ENCODE peak calls at places on chromosomes 4 and X, in six cellular contexts. F, E, M, Q, W and H are unnamed samples.

GRCh38 chr4:54197926-54198325 is 31.2 kb upstream of the PDGFRA start:
- DNase-seq in F (no peak), E (no peak), M (no peak), Q (no peak), W (no peak), H (no peak)

GRCh38 chrX:120262781-120263719 is 12.4 kb downstream of the ZBTB33 start:
- DNase-seq in F (no peak), E (no peak), M (no peak), Q (no peak), W (no peak), H (no peak)

GRCh38 chr4:55445921-55446577 is 50.3 kb downstream of the TMEM165 start:
- DNase-seq in F (no peak), E (no peak), M (no peak), Q (peak; percentile 89), W (no peak), H (no peak)

GRCh38 chrX:137352101-137352660 is 213.7 kb upstream of the ZIC3 start:
- DNase-seq in F (no peak), E (no peak), M (no peak), Q (no peak), W (no peak), H (no peak)

GRCh38 chr4:147378780-147379179 is 102.1 kb upstream of the EDNRA start:
- DNase-seq in F (no peak), E (peak; percentile 63), M (no peak), Q (no peak), W (no peak), H (no peak)

GRCh38 chr4:149896428-149896827 is 80.8 kb upstream of the IQCM start:
- DNase-seq in F (no peak), E (peak; percentile 13), M (peak; percentile 18), Q (peak; percentile 55), W (no peak), H (no peak)

GRCh38 chr4:7557447-7557846 is 122.7 kb upstream of the PSAPL1 start:
- DNase-seq in F (no peak), E (no peak), M (no peak), Q (peak; percentile 82), W (no peak), H (peak; percentile 82)

GRCh38 chr4:93203708-93204107 is 624.8 kb upstream of the ATOH1 start:
- DNase-seq in F (no peak), E (peak; percentile 19), M (no peak), Q (peak; percentile 12), W (no peak), H (no peak)

GRCh38 chrX:2500681-2501151 is at the start of the genes DHRSX and ZBED1:
- DNase-seq in F (peak; percentile 61), E (no peak), M (peak; percentile 45), Q (no peak), W (peak; percentile 51), H (peak; percentile 28)

GRCh38 chrX:50180073-50180940 is 20.5 kb downstream of the AKAP4 start:
- DNase-seq in F (no peak), E (no peak), M (no peak), Q (no peak), W (no peak), H (no peak)

GRCh38 chr4:114598191-114599121 is at the start of gene UGT8:
- DNase-seq in F (no peak), E (peak; percentile 35), M (peak; percentile 25), Q (no peak), W (peak; percentile 86), H (no peak)

GRCh38 chrX:49664824-49665223 is 31.0 kb downstream of the PAGE1 start:
- DNase-seq in F (no peak), E (no peak), M (no peak), Q (no peak), W (no peak), H (no peak)

GRCh38 chrX:47879447-47879846 is 42.7 kb downstream of the ZNF81 start:
- DNase-seq in F (no peak), E (no peak), M (no peak), Q (no peak), W (no peak), H (no peak)

GRCh38 chr4:19309365-19309764 is 942.3 kb upstream of the SLIT2 start:
- DNase-seq in F (no peak), E (no peak), M (no peak), Q (peak; percentile 74), W (no peak), H (no peak)

GRCh38 chr4:152220201-152220666 is 315.7 kb downstream of the FBXW7 start:
- DNase-seq in F (no peak), E (no peak), M (no peak), Q (no peak), W (no peak), H (no peak)

GRCh38 chr4:4820264-4820663 is 39.2 kb upstream of the MSX1 start:
- DNase-seq in F (no peak), E (no peak), M (no peak), Q (no peak), W (no peak), H (no peak)

GRCh38 chrX:113644426-113644825 is 803.8 kb upstream of the AMOT start:
- DNase-seq in F (no peak), E (no peak), M (no peak), Q (no peak), W (no peak), H (no peak)

GRCh38 chrX:105167233-105167632 is 53.3 kb downstream of the TEX13A start:
- DNase-seq in F (no peak), E (no peak), M (no peak), Q (no peak), W (no peak), H (no peak)

GRCh38 chrX:129606918-129607317 is 47.8 kb downstream of the APLN start:
- DNase-seq in F (peak; percentile 61), E (peak; percentile 23), M (peak; percentile 47), Q (peak; percentile 36), W (peak; percentile 65), H (no peak)

GRCh38 chr4:38723726-38724506 is 58.9 kb downstream of the TLR10 start:
- DNase-seq in F (no peak), E (no peak), M (no peak), Q (no peak), W (peak; percentile 44), H (no peak)

GRCh38 chr4:39124885-39125599 is 57.3 kb upstream of the WDR19 start:
- DNase-seq in F (no peak), E (no peak), M (no peak), Q (no peak), W (no peak), H (no peak)

GRCh38 chrX:104854188-104854587 is 288.2 kb downstream of the IL1RAPL2 start:
- DNase-seq in F (no peak), E (no peak), M (no peak), Q (no peak), W (no peak), H (no peak)

GRCh38 chr4:143183513-143184216 is 1.1 kb upstream of the USP38 start:
- DNase-seq in F (no peak), E (no peak), M (no peak), Q (no peak), W (no peak), H (no peak)

GRCh38 chr4:178856139-178856800 is 1414.0 kb upstream of the AGA start:
- DNase-seq in F (no peak), E (no peak), M (no peak), Q (no peak), W (no peak), H (no peak)

GRCh38 chrX:129759576-129760061 is 20.1 kb upstream of the SASH3 start:
- DNase-seq in F (no peak), E (no peak), M (peak; percentile 50), Q (peak; percentile 83), W (peak; percentile 54), H (peak; percentile 32)

GRCh38 chr4:88219099-88219498 is 60.7 kb upstream of the ABCG2 start:
- DNase-seq in F (no peak), E (peak; percentile 28), M (no peak), Q (peak; percentile 56), W (no peak), H (no peak)

GRCh38 chr4:102606846-102607440 is 105.8 kb downstream of the NFKB1 start:
- DNase-seq in F (no peak), E (no peak), M (no peak), Q (no peak), W (peak; percentile 87), H (no peak)

GRCh38 chr4:48047421-48047844 is 30.9 kb downstream of the NIPAL1 start:
- DNase-seq in F (no peak), E (no peak), M (peak; percentile 22), Q (no peak), W (peak; percentile 34), H (no peak)

GRCh38 chr4:185210102-185210981 is 944 bp downstream of the SNX25 start:
- DNase-seq in F (peak; percentile 60), E (no peak), M (peak; percentile 52), Q (peak; percentile 56), W (peak; percentile 51), H (no peak)
- TF ChIP-seq POLR2A in F (peak; percentile 36), E (no peak), M (peak; percentile 32), Q (peak; percentile 36), W (no peak), H (no peak)

GRCh38 chrX:13201605-13202219 is 118.1 kb downstream of the ATXN3L start:
- DNase-seq in F (no peak), E (no peak), M (no peak), Q (no peak), W (peak; percentile 27), H (no peak)
- TF ChIP-seq POLR2A in F (no peak), E (no peak), M (no peak), Q (no peak), W (no peak), H (no peak)

GRCh38 chr4:15005474-15006115 is 3.3 kb downstream of the CPEB2 start:
- DNase-seq in F (no peak), E (no peak), M (no peak), Q (no peak), W (no peak), H (no peak)

GRCh38 chr4:15003441-15003890 is 1.2 kb downstream of the CPEB2 start:
- DNase-seq in F (peak; percentile 69), E (no peak), M (peak; percentile 55), Q (peak; percentile 19), W (peak; percentile 63), H (no peak)

GRCh38 chr4:15003891-15004700 is 1.8 kb downstream of the CPEB2 start:
- DNase-seq in F (peak; percentile 58), E (no peak), M (peak; percentile 51), Q (no peak), W (peak; percentile 49), H (no peak)

GRCh38 chr4:15006416-15007024 is 4.2 kb downstream of the CPEB2 start:
- DNase-seq in F (no peak), E (no peak), M (no peak), Q (peak; percentile 18), W (no peak), H (no peak)

DNA sequence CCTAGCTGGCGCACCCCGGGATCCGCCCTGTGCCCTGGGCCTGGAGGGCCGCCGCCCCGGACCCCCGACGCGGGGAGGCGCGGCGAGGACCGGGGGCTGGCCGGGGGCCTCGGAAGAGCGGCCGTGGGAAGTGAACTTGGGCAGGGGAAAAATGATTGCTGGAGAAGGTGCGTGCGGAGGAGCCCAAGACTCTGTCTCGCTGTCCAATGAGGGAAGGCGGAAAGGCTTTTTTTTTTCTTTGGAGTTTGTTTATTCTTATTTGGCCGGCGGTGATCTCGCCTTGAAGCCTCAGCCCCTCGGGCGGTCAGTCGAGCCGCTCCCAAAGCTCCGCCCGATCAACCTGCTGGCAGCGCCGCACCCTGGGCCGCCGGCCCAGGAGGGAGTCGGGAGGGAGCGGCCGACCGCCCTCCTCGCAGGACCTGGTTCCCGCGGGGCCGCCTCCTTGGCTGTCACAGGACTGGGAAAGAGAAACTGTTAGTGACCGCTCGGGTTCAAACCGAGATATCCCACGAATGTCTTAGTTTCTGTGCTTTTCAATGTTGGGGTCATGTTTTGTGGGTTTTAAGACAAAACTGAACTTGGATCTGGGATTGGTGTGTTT is 2.5 kb downstream of the CPEB2 start:
- DNase-seq in F (peak; percentile 86), E (no peak), M (peak; percentile 89), Q (peak; percentile 54), W (peak; percentile 93), H (no peak)
- TF ChIP-seq POLR2A in F (peak; percentile 22), E (no peak), M (peak; percentile 62), Q (peak; percentile 65), W (no peak), H (no peak)

GRCh38 chrX:24025741-24026402 is 1.1 kb downstream of the KLHL15 start:
- DNase-seq in F (no peak), E (peak; percentile 24), M (no peak), Q (peak; percentile 81), W (no peak), H (no peak)
- TF ChIP-seq POLR2A in F (peak; percentile 32), E (no peak), M (peak; percentile 33), Q (no peak), W (no peak), H (no peak)